ENCODE peak calls at places on chromosomes 12 and 14, in nine cellular contexts. R, S, Y, Z, T, L, N, K and W are unnamed samples.

GRCh38 chr12:8081228-8081920 is 700 bp upstream of the NECAP1 start:
- DNase-seq in T (peak), L (peak), N (peak), R (no peak), S (no peak), K (peak), Z (peak), Y (peak), W (no peak)

GRCh38 chr14:61202124-61202523 is 79.0 kb downstream of the TMEM30B start:
- DNase-seq in R (no peak), K (no peak), L (no peak), Y (no peak), S (no peak), N (no peak), T (no peak), Z (no peak), W (no peak)

GRCh38 chr12:125296701-125297100 is 231.5 kb downstream of the AACS start:
- DNase-seq in S (no peak), R (no peak), T (no peak), K (no peak), Y (no peak), L (no peak), Z (no peak), N (no peak), W (no peak)

GRCh38 chr12:58804749-58805148 is 115.6 kb downstream of the LRIG3 start:
- DNase-seq in Z (no peak), T (no peak), K (no peak), N (no peak), S (no peak), Y (no peak), L (no peak), R (no peak), W (no peak)

GRCh38 chr14:103561381-103562134 is 899 bp downstream of the BAG5 start:
- DNase-seq in L (no peak), N (peak), Y (peak), K (peak), Z (peak), R (peak), T (peak), S (peak), W (peak)

GRCh38 chr12:93786669-93787397 is 109.7 kb downstream of the CRADD start:
- DNase-seq in R (no peak), N (no peak), S (no peak), K (no peak), L (no peak), Z (no peak), T (no peak), Y (peak), W (no peak)

GRCh38 chr12:88753074-88753473 is 172.8 kb upstream of the KITLG start:
- DNase-seq in Z (no peak), Y (no peak), L (no peak), R (no peak), K (peak), T (no peak), N (no peak), S (no peak), W (peak)

GRCh38 chr12:52122904-52123303 is 43.4 kb downstream of the SMIM41 start:
- DNase-seq in K (no peak), N (no peak), S (peak), L (no peak), Z (no peak), T (no peak), R (no peak), Y (no peak), W (no peak)

GRCh38 chr14:76131071-76131985 is 20.4 kb upstream of the GPATCH2L start:
- DNase-seq in K (no peak), N (no peak), L (no peak), S (no peak), Y (no peak), R (no peak), T (no peak), Z (no peak), W (no peak)

GRCh38 chr14:104230119-104230885 is 91.9 kb downstream of the KIF26A start:
- DNase-seq in R (no peak), T (no peak), K (no peak), Y (no peak), N (no peak), L (no peak), Z (no peak), S (no peak), W (no peak)

GRCh38 chr12:13183621-13184020 is 12.9 kb upstream of the EMP1 start:
- DNase-seq in Z (no peak), R (no peak), T (no peak), K (no peak), N (no peak), L (no peak), S (no peak), Y (peak), W (peak)

GRCh38 chr12:75759196-75759595 is 247.8 kb upstream of the KRR1 start:
- DNase-seq in S (no peak), T (no peak), N (no peak), R (no peak), Y (no peak), Z (no peak), K (no peak), L (no peak), W (no peak)

GRCh38 chr12:1102088-1102487 is 111.1 kb downstream of the ERC1 start:
- DNase-seq in Z (no peak), K (no peak), S (no peak), L (no peak), N (no peak), T (no peak), R (no peak), Y (no peak), W (no peak)

GRCh38 chr12:26379777-26380467 is 184.5 kb downstream of the SSPN start:
- DNase-seq in R (no peak), Z (no peak), K (no peak), Y (no peak), S (no peak), N (no peak), L (no peak), T (no peak), W (no peak)